ENCODE peak calls at places on chromosomes 13 and 19, in four cellular contexts. One of them, this sample, is unnamed.

GRCh38 chr13:53200498-53201453 is 172.2 kb downstream of the OLFM4 start:
- DNase-seq in cardiac fibroblast: peak
- DNase-seq in CD8-positive, alpha-beta T cell: no peak
- DNase-seq in cardiac muscle cell: peak
- DNase-seq in this sample: peak

GRCh38 chr19:56111601-56112312 is 9.3 kb downstream of the ZNF787 start:
- DNase-seq in cardiac fibroblast: no peak
- DNase-seq in CD8-positive, alpha-beta T cell: peak
- DNase-seq in cardiac muscle cell: no peak
- DNase-seq in this sample: no peak

GRCh38 chr19:2330255-2330631 is 1.8 kb downstream of the SPPL2B start:
- DNase-seq in cardiac fibroblast: no peak
- DNase-seq in CD8-positive, alpha-beta T cell: no peak
- DNase-seq in cardiac muscle cell: no peak
- DNase-seq in this sample: no peak

GRCh38 chr13:49938274-49938673 is 2.1 kb upstream of the SPRYD7 start:
- DNase-seq in cardiac fibroblast: no peak
- DNase-seq in CD8-positive, alpha-beta T cell: no peak
- DNase-seq in cardiac muscle cell: no peak
- DNase-seq in this sample: no peak

GRCh38 chr19:4575267-4575793 is 15.8 kb upstream of the SEMA6B start:
- DNase-seq in cardiac fibroblast: peak
- DNase-seq in CD8-positive, alpha-beta T cell: no peak
- DNase-seq in cardiac muscle cell: peak
- DNase-seq in this sample: peak

GRCh38 chr19:35856001-35856400 is 710 bp upstream of the KIRREL2 start:
- DNase-seq in cardiac fibroblast: no peak
- DNase-seq in CD8-positive, alpha-beta T cell: no peak
- DNase-seq in cardiac muscle cell: peak
- DNase-seq in this sample: no peak

GRCh38 chr13:20700288-20700687 is 3.2 kb upstream of the IL17D start:
- DNase-seq in cardiac fibroblast: no peak
- DNase-seq in CD8-positive, alpha-beta T cell: no peak
- DNase-seq in cardiac muscle cell: no peak
- DNase-seq in this sample: no peak

GRCh38 chr19:14473073-14473790 is 1.9 kb downstream of the PTGER1 start:
- DNase-seq in cardiac fibroblast: no peak
- DNase-seq in CD8-positive, alpha-beta T cell: no peak
- DNase-seq in cardiac muscle cell: no peak
- DNase-seq in this sample: no peak

GRCh38 chr13:74061939-74062595 is 72.1 kb downstream of the KLF12 start:
- DNase-seq in cardiac fibroblast: peak
- DNase-seq in CD8-positive, alpha-beta T cell: no peak
- DNase-seq in cardiac muscle cell: peak
- DNase-seq in this sample: peak

GRCh38 chr19:50652722-50653121 is 3.5 kb downstream of the C19orf81 start:
- DNase-seq in cardiac fibroblast: no peak
- DNase-seq in CD8-positive, alpha-beta T cell: no peak
- DNase-seq in cardiac muscle cell: no peak
- DNase-seq in this sample: no peak

GRCh38 chr13:74128171-74128767 is 5.9 kb downstream of the KLF12 start:
- DNase-seq in cardiac fibroblast: peak
- DNase-seq in CD8-positive, alpha-beta T cell: no peak
- DNase-seq in cardiac muscle cell: peak
- DNase-seq in this sample: peak

GRCh38 chr13:97308735-97309429 is 86.7 kb downstream of the MBNL2 start:
- DNase-seq in cardiac fibroblast: peak
- DNase-seq in CD8-positive, alpha-beta T cell: no peak
- DNase-seq in cardiac muscle cell: no peak
- DNase-seq in this sample: no peak

GRCh38 chr13:97306646-97307045 is 84.5 kb downstream of the MBNL2 start:
- DNase-seq in cardiac fibroblast: peak
- DNase-seq in CD8-positive, alpha-beta T cell: no peak
- DNase-seq in cardiac muscle cell: no peak
- DNase-seq in this sample: peak

GRCh38 chr13:97307882-97308624 is 85.9 kb downstream of the MBNL2 start:
- DNase-seq in cardiac fibroblast: peak
- DNase-seq in CD8-positive, alpha-beta T cell: no peak
- DNase-seq in cardiac muscle cell: peak
- DNase-seq in this sample: peak

GRCh38 chr13:97307096-97307495 is 85.0 kb downstream of the MBNL2 start:
- DNase-seq in cardiac fibroblast: no peak
- DNase-seq in CD8-positive, alpha-beta T cell: no peak
- DNase-seq in cardiac muscle cell: no peak
- DNase-seq in this sample: no peak

DNA sequence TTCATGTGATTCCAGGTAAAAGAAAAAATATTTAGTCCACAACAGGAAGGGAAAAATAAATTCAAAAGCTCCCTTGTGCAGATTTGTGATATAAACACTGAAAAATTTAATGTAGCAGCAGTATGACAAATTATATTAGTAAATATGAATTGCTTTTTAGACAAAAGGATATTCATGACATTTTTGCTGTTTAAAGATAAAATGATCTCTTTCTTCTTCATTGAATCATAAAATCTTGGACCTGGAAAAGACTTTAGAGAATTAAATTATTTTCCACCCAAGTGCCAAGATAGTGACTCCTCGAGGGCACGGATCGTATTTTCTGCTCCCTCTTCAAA is 85.4 kb downstream of the MBNL2 start:
- DNase-seq in cardiac fibroblast: no peak
- DNase-seq in CD8-positive, alpha-beta T cell: no peak
- DNase-seq in cardiac muscle cell: no peak
- DNase-seq in this sample: no peak
- TF ChIP-seq CTCF in cardiac fibroblast: no peak
- TF ChIP-seq CTCF in CD8-positive, alpha-beta T cell: no peak
- TF ChIP-seq CTCF in cardiac muscle cell: no peak
- TF ChIP-seq CTCF in this sample: no peak

GRCh38 chr19:38975214-38975860 is at the start of gene FBXO17:
- DNase-seq in cardiac fibroblast: peak
- DNase-seq in CD8-positive, alpha-beta T cell: no peak
- DNase-seq in cardiac muscle cell: peak
- DNase-seq in this sample: peak
- H3K4me3 ChIP-seq in cardiac fibroblast: peak
- H3K4me3 ChIP-seq in CD8-positive, alpha-beta T cell: no peak
- H3K4me3 ChIP-seq in cardiac muscle cell: peak
- H3K4me3 ChIP-seq in this sample: peak

GRCh38 chr13:44792096-44792495 is 197.2 kb downstream of the NUFIP1 start:
- DNase-seq in cardiac fibroblast: no peak
- DNase-seq in CD8-positive, alpha-beta T cell: no peak
- DNase-seq in cardiac muscle cell: no peak
- DNase-seq in this sample: no peak

GRCh38 chr13:44795176-44795575 is 194.1 kb downstream of the NUFIP1 start:
- DNase-seq in cardiac fibroblast: peak
- DNase-seq in CD8-positive, alpha-beta T cell: no peak
- DNase-seq in cardiac muscle cell: no peak
- DNase-seq in this sample: peak

GRCh38 chr13:44786724-44787123 is 202.5 kb downstream of the NUFIP1 start:
- DNase-seq in cardiac fibroblast: peak
- DNase-seq in CD8-positive, alpha-beta T cell: no peak
- DNase-seq in cardiac muscle cell: no peak
- DNase-seq in this sample: peak

DNA sequence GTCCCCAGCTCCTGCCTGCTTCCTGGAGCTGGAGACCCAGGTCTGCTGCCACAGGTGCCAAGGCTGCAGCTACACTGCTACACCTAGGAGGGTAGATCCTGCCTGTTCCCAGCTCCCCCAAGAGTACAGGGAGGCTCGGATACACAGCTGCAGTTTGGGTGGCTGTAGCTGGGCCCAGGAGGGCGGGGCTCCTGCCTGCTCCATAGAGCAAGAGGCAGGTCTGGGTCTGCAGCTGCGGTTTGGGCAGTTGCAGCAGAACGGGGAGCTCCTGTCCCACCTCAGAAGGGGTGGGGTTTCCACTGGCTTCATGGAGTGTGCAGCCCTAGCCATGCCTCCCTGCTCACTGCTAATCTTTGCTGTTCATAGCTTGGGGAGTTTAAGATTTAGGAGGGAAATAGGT is 199.0 kb downstream of the NUFIP1 start:
- DNase-seq in cardiac fibroblast: no peak
- DNase-seq in CD8-positive, alpha-beta T cell: no peak
- DNase-seq in cardiac muscle cell: no peak
- DNase-seq in this sample: peak
- TF ChIP-seq CTCF in cardiac fibroblast: no peak
- TF ChIP-seq CTCF in CD8-positive, alpha-beta T cell: no peak
- TF ChIP-seq CTCF in cardiac muscle cell: no peak
- TF ChIP-seq CTCF in this sample: no peak

GRCh38 chr19:10419646-10420443 is 493 bp upstream of the PDE4A start:
- DNase-seq in cardiac fibroblast: peak
- DNase-seq in CD8-positive, alpha-beta T cell: no peak
- DNase-seq in cardiac muscle cell: peak
- DNase-seq in this sample: peak
- H3K4me3 ChIP-seq in cardiac fibroblast: peak
- H3K4me3 ChIP-seq in CD8-positive, alpha-beta T cell: peak
- H3K4me3 ChIP-seq in cardiac muscle cell: peak
- H3K4me3 ChIP-seq in this sample: peak

GRCh38 chr13:112917056-112917664 is 51.9 kb upstream of the MCF2L start:
- DNase-seq in cardiac fibroblast: no peak
- DNase-seq in CD8-positive, alpha-beta T cell: no peak
- DNase-seq in cardiac muscle cell: no peak
- DNase-seq in this sample: no peak
- TF ChIP-seq CTCF in cardiac fibroblast: no peak
- TF ChIP-seq CTCF in CD8-positive, alpha-beta T cell: no peak
- TF ChIP-seq CTCF in cardiac muscle cell: no peak
- TF ChIP-seq CTCF in this sample: no peak

GRCh38 chr19:7292352-7292949 is 1.8 kb downstream of the INSR start:
- DNase-seq in cardiac fibroblast: no peak
- DNase-seq in CD8-positive, alpha-beta T cell: no peak
- DNase-seq in cardiac muscle cell: no peak
- DNase-seq in this sample: no peak
- H3K4me3 ChIP-seq in cardiac fibroblast: peak
- H3K4me3 ChIP-seq in CD8-positive, alpha-beta T cell: no peak
- H3K4me3 ChIP-seq in cardiac muscle cell: peak
- H3K4me3 ChIP-seq in this sample: no peak

GRCh38 chr13:41942462-41943094 is 18.3 kb downstream of the VWA8 start:
- DNase-seq in cardiac fibroblast: peak
- DNase-seq in CD8-positive, alpha-beta T cell: no peak
- DNase-seq in cardiac muscle cell: peak
- DNase-seq in this sample: peak
- TF ChIP-seq CTCF in cardiac fibroblast: peak
- TF ChIP-seq CTCF in CD8-positive, alpha-beta T cell: no peak
- TF ChIP-seq CTCF in cardiac muscle cell: peak
- TF ChIP-seq CTCF in this sample: peak

GRCh38 chr19:18669883-18670282 is 13.6 kb upstream of the CRTC1 start:
- DNase-seq in cardiac fibroblast: no peak
- DNase-seq in CD8-positive, alpha-beta T cell: no peak
- DNase-seq in cardiac muscle cell: no peak
- DNase-seq in this sample: no peak

GRCh38 chr19:18669524-18669817 is 14.0 kb upstream of the CRTC1 start:
- DNase-seq in cardiac fibroblast: peak
- DNase-seq in CD8-positive, alpha-beta T cell: no peak
- DNase-seq in cardiac muscle cell: no peak
- DNase-seq in this sample: peak

GRCh38 chr19:18667531-18668251 is 15.8 kb upstream of the CRTC1 start:
- DNase-seq in cardiac fibroblast: no peak
- DNase-seq in CD8-positive, alpha-beta T cell: no peak
- DNase-seq in cardiac muscle cell: no peak
- DNase-seq in this sample: no peak

GRCh38 chr19:18668252-18668631 is 15.2 kb upstream of the CRTC1 start:
- DNase-seq in cardiac fibroblast: no peak
- DNase-seq in CD8-positive, alpha-beta T cell: no peak
- DNase-seq in cardiac muscle cell: no peak
- DNase-seq in this sample: no peak

GRCh38 chr19:18668744-18669523 is 14.5 kb upstream of the CRTC1 start:
- DNase-seq in cardiac fibroblast: no peak
- DNase-seq in CD8-positive, alpha-beta T cell: no peak
- DNase-seq in cardiac muscle cell: no peak
- DNase-seq in this sample: no peak
- H3K4me3 ChIP-seq in cardiac fibroblast: no peak
- H3K4me3 ChIP-seq in CD8-positive, alpha-beta T cell: no peak
- H3K4me3 ChIP-seq in cardiac muscle cell: no peak
- H3K4me3 ChIP-seq in this sample: no peak

GRCh38 chr19:47283405-47284059 is 8.8 kb downstream of the INAFM1 start:
- DNase-seq in cardiac fibroblast: peak
- DNase-seq in CD8-positive, alpha-beta T cell: no peak
- DNase-seq in cardiac muscle cell: no peak
- DNase-seq in this sample: peak

GRCh38 chr19:47280183-47280797 is 5.6 kb downstream of the INAFM1 start:
- DNase-seq in cardiac fibroblast: peak
- DNase-seq in CD8-positive, alpha-beta T cell: peak
- DNase-seq in cardiac muscle cell: no peak
- DNase-seq in this sample: peak

DNA sequence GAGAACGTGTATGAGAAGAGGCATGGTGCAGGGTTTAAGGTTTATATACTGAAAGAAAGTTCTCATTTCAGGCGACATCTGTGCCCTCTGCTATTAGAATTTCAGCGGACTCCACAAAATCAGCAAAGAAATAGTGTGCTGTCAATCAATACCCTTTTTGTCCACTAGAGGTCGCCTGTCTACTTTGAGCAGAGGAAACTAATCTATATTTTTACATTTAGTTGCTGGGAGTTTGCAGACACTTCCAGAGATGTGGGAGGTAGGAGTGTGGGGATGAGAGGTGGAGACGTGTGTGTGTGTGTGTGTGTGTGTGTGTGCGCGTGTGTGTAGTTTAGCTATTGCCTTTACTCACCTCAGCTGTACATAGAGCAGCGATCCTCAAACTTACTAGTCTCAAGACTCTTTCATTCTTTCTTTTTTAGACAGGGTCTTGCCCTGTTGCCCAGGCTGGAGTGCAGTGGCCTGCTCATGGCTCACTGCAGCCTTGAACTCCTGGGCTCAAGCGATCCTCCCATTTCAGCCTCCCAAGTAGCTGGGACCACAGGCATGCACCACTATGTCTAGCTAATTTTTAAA is 9.7 kb downstream of the INAFM1 start:
- DNase-seq in cardiac fibroblast: peak
- DNase-seq in CD8-positive, alpha-beta T cell: no peak
- DNase-seq in cardiac muscle cell: peak
- DNase-seq in this sample: peak
- TF ChIP-seq CTCF in cardiac fibroblast: peak
- TF ChIP-seq CTCF in CD8-positive, alpha-beta T cell: peak
- TF ChIP-seq CTCF in cardiac muscle cell: peak
- TF ChIP-seq CTCF in this sample: peak

This sample was measured in fibroblast of mammary gland.